ENCODE peak calls at places on chromosomes 4 and X, in seven cellular contexts. K is spleen, N is AG09309, I is PC-3, G is neural progenitor cell, O is fibroblast of mammary gland, L is dorsolateral prefrontal cortex. B is an unnamed sample.

GRCh38 chr4:152778656-152779512 is 646 bp downstream of the TIGD4 start:
- DNase-seq in K (peak; percentile 77), N (no peak), I (peak; percentile 6), G (peak; percentile 77), O (peak; percentile 8), L (no peak), B (no peak)

GRCh38 chrX:70402721-70403120 is 20.4 kb upstream of the GDPD2 start:
- DNase-seq in K (no peak), N (no peak), I (no peak), G (no peak), O (no peak), L (no peak), B (no peak)

GRCh38 chr4:119626420-119626819 is 2.2 kb downstream of the PDE5A start:
- DNase-seq in K (no peak), N (no peak), I (no peak), G (no peak), O (no peak), L (no peak), B (no peak)

GRCh38 chrX:153064061-153064460 is 7.8 kb downstream of the PNMA3 start:
- DNase-seq in K (no peak), N (no peak), I (no peak), G (no peak), O (no peak), L (no peak), B (no peak)

GRCh38 chrX:132622130-132622529 is 133.3 kb upstream of the MBNL3 start:
- DNase-seq in K (no peak), N (no peak), I (peak; percentile 48), G (no peak), O (peak; percentile 53), L (no peak), B (no peak)

GRCh38 chr4:150960818-150961217 is 54.3 kb downstream of the LRBA start:
- DNase-seq in K (no peak), N (no peak), I (peak; percentile 55), G (peak; percentile 16), O (peak; percentile 47), L (no peak), B (no peak)

GRCh38 chrX:100687128-100687527 is 43.1 kb downstream of the SRPX2 start:
- DNase-seq in K (no peak), N (no peak), I (no peak), G (no peak), O (no peak), L (no peak), B (no peak)

GRCh38 chr4:153479118-153479517 is 13.0 kb downstream of the TMEM131L start:
- DNase-seq in K (no peak), N (no peak), I (no peak), G (no peak), O (no peak), L (no peak), B (no peak)

GRCh38 chr4:53717064-53717549 is 125.8 kb upstream of the LNX1 start:
- DNase-seq in K (no peak), N (no peak), I (no peak), G (no peak), O (peak; percentile 69), L (no peak), B (no peak)

GRCh38 chrX:83145910-83146309 is 362.2 kb upstream of the POU3F4 start:
- DNase-seq in K (no peak), N (no peak), I (no peak), G (no peak), O (no peak), L (no peak), B (no peak)

GRCh38 chr4:188403272-188403671 is 264.0 kb downstream of the TRIML1 start:
- DNase-seq in K (no peak), N (no peak), I (no peak), G (peak; percentile 20), O (peak; percentile 37), L (no peak), B (no peak)

GRCh38 chr4:119210760-119211159 is 1.8 kb upstream of the USP53 start:
- DNase-seq in K (no peak), N (no peak), I (no peak), G (no peak), O (peak; percentile 84), L (no peak), B (no peak)

GRCh38 chrX:20116575-20117240 is at the start of gene MAP7D2:
- DNase-seq in K (no peak), N (no peak), I (no peak), G (peak; percentile 45), O (no peak), L (no peak), B (no peak)

GRCh38 chrX:20112022-20112421 is 4.7 kb downstream of the MAP7D2 start:
- DNase-seq in K (no peak), N (no peak), I (no peak), G (no peak), O (no peak), L (no peak), B (no peak)

GRCh38 chrX:20118065-20118824 is 1.5 kb upstream of the MAP7D2 start:
- DNase-seq in K (no peak), N (no peak), I (peak; percentile 68), G (no peak), O (no peak), L (no peak), B (no peak)

GRCh38 chrX:20116087-20116574 is 576 bp downstream of the MAP7D2 start:
- DNase-seq in K (no peak), N (no peak), I (no peak), G (peak; percentile 38), O (no peak), L (no peak), B (no peak)
- H3K4me3 ChIP-seq in K (no peak overlapping the region), N (peak overlapping the region; percentile 19), I (no peak overlapping the region), G (peak overlapping the region; percentile 42), O (peak overlapping the region; percentile 16), L (peak overlapping the region; percentile 62), B (peak overlapping the region; percentile 37)

GRCh38 chr4:179007758-179008157 is 1565.5 kb upstream of the AGA start:
- DNase-seq in K (no peak), N (no peak), I (no peak), G (peak; percentile 57), O (no peak), L (no peak), B (no peak)
- TF ChIP-seq CTCF in K (no peak), N (no peak), I (no peak), G (peak; percentile 36), O (no peak), L (no peak), B (no peak)

GRCh38 chr4:7821245-7822165 is 118.2 kb downstream of the AFAP1 start:
- DNase-seq in K (peak; percentile 54), N (no peak), I (no peak), G (no peak), O (peak; percentile 67), L (no peak), B (no peak)

GRCh38 chr4:7820031-7820825 is 119.4 kb downstream of the AFAP1 start:
- DNase-seq in K (peak; percentile 22), N (no peak), I (no peak), G (no peak), O (peak; percentile 48), L (no peak), B (no peak)

GRCh38 chr4:7824218-7824617 is 115.4 kb downstream of the AFAP1 start:
- DNase-seq in K (no peak), N (no peak), I (no peak), G (no peak), O (no peak), L (no peak), B (no peak)

GRCh38 chr4:7823416-7823824 is 116.2 kb downstream of the AFAP1 start:
- DNase-seq in K (peak; percentile 22), N (no peak), I (no peak), G (no peak), O (peak; percentile 68), L (no peak), B (peak; percentile 73)

GRCh38 chr4:7822858-7823257 is 116.8 kb downstream of the AFAP1 start:
- DNase-seq in K (peak; percentile 28), N (no peak), I (no peak), G (no peak), O (no peak), L (no peak), B (no peak)
- H3K4me3 ChIP-seq in K (no peak overlapping the region), N (no peak overlapping the region), I (no peak overlapping the region), G (no peak overlapping the region), O (no peak overlapping the region), L (no peak overlapping the region), B (no peak overlapping the region)

GRCh38 chr4:96599752-96600151 is 759.9 kb downstream of the PDHA2 start:
- DNase-seq in K (no peak), N (no peak), I (no peak), G (no peak), O (no peak), L (no peak), B (no peak)

GRCh38 chr4:96598465-96598864 is 758.6 kb downstream of the PDHA2 start:
- DNase-seq in K (no peak), N (no peak), I (no peak), G (peak; percentile 45), O (no peak), L (no peak), B (no peak)

GRCh38 chr4:96606451-96606850 is 766.6 kb downstream of the PDHA2 start:
- DNase-seq in K (no peak), N (no peak), I (no peak), G (no peak), O (no peak), L (no peak), B (no peak)

GRCh38 chr4:96602661-96603060 is 762.8 kb downstream of the PDHA2 start:
- DNase-seq in K (no peak), N (no peak), I (peak; percentile 18), G (no peak), O (no peak), L (no peak), B (no peak)

DNA sequence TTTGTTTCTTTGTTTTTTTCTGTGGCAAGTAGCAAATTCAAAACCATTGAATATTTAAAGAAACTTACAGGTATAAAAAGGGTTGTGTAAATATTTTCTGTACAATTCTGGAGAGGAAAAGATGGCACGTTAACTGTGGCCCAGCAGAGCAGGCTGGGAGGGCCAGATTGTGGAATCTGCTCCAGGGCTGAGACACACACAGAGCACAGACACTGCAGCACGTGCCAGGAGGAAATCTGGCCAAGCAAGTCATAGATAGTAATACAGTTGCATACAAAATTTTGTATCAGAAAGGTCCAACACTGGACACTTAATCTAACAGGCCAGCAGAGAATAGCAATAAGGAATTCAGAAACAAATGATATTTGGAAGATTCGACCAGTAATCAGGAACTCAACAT is 763.7 kb downstream of the PDHA2 start:
- DNase-seq in K (no peak), N (no peak), I (no peak), G (no peak), O (no peak), L (no peak), B (no peak)
- TF ChIP-seq CTCF in K (no peak), N (no peak), I (no peak), G (no peak), O (no peak), L (no peak), B (no peak)